ENCODE peak calls at places on chromosomes 7 and 10, in nine cellular contexts. Y is psoas muscle, P is heart left ventricle, I is WTC11, U is breast epithelium, H is nephron progenitor cell, M is cardiac fibroblast, W is fibroblast of lung, X is neural crest cell. A is an unnamed sample.

GRCh38 chr7:100443096-100443840 is 7.0 kb upstream of the PPP1R35 start:
- DNase-seq in P (peak), W (no peak), I (peak), U (peak), M (no peak), H (no peak), Y (no peak), X (no peak), A (no peak)

GRCh38 chr7:139004321-139005075 is 23.3 kb upstream of the KIAA1549 start:
- DNase-seq in W (no peak), I (no peak), H (no peak), P (no peak), Y (no peak), M (no peak), X (no peak), U (no peak), A (no peak)

GRCh38 chr7:101125989-101126650 is 784 bp upstream of the SERPINE1 start:
- DNase-seq in H (no peak), U (no peak), I (no peak), M (peak), Y (peak), X (no peak), P (peak), W (peak), A (no peak)

GRCh38 chr10:59907537-59907917 is 1.2 kb upstream of the CCDC6 start:
- DNase-seq in I (no peak), W (no peak), H (no peak), U (no peak), P (no peak), X (no peak), M (no peak), Y (no peak), A (no peak)

GRCh38 chr7:13181221-13181620 is 493.8 kb downstream of the ARL4A start:
- DNase-seq in X (no peak), Y (no peak), I (no peak), W (peak), M (peak), H (peak), P (no peak), U (no peak), A (no peak)

GRCh38 chr10:87657370-87657769 is 2.3 kb upstream of the PAPSS2 start:
- DNase-seq in H (no peak), U (no peak), I (no peak), W (peak), M (peak), X (no peak), P (no peak), Y (no peak), A (no peak)

GRCh38 chr7:108072739-108073138 is 57.4 kb downstream of the LAMB4 start:
- DNase-seq in P (no peak), I (no peak), X (no peak), H (no peak), M (no peak), U (no peak), W (no peak), Y (no peak), A (no peak)

GRCh38 chr7:88127637-88128290 is 92.1 kb downstream of the SRI start:
- DNase-seq in W (no peak), U (no peak), I (no peak), X (no peak), M (no peak), H (no peak), P (no peak), Y (no peak), A (no peak)

GRCh38 chr10:13317474-13317873 is 17.6 kb upstream of the PHYH start:
- DNase-seq in H (no peak), M (peak), W (no peak), P (peak), X (no peak), Y (no peak), I (no peak), U (no peak), A (peak)

GRCh38 chr10:22219308-22219707 is 1.5 kb upstream of the EBLN1 start:
- DNase-seq in M (no peak), P (no peak), Y (no peak), U (no peak), H (no peak), W (peak), I (no peak), X (no peak), A (no peak)

GRCh38 chr7:151759591-151760042 is 117.3 kb downstream of the PRKAG2 start:
- DNase-seq in M (peak), X (peak), P (no peak), I (peak), H (peak), U (peak), W (peak), Y (peak), A (peak)

GRCh38 chr7:13414661-13415105 is 574.8 kb downstream of the ETV1 start:
- DNase-seq in P (no peak), M (no peak), U (no peak), W (peak), Y (no peak), X (no peak), H (no peak), I (no peak), A (no peak)

GRCh38 chr7:99740573-99741437 is 5.8 kb upstream of the CYP3A7 start:
- DNase-seq in X (no peak), H (no peak), P (no peak), Y (no peak), I (no peak), U (no peak), W (peak), M (peak), A (no peak)

GRCh38 chr10:78944658-78945333 is 124.0 kb upstream of the ZMIZ1 start:
- DNase-seq in P (peak), M (peak), H (no peak), Y (peak), X (no peak), W (peak), I (no peak), U (no peak), A (no peak)
- TF ChIP-seq CTCF in P (no peak), M (no peak), H (no peak), Y (no peak), X (no peak), W (peak), I (no peak), U (no peak), A (no peak)

GRCh38 chr7:70698219-70698832 is 433.6 kb upstream of the GALNT17 start:
- DNase-seq in H (peak), W (peak), Y (no peak), M (peak), P (peak), I (no peak), X (no peak), U (no peak), A (peak)

GRCh38 chr7:70700055-70700934 is 431.6 kb upstream of the GALNT17 start:
- DNase-seq in X (no peak), M (no peak), U (no peak), I (no peak), Y (no peak), H (no peak), W (no peak), P (no peak), A (no peak)

GRCh38 chr7:70703785-70704184 is 428.2 kb upstream of the GALNT17 start:
- DNase-seq in H (no peak), W (no peak), I (no peak), P (no peak), Y (no peak), X (no peak), M (no peak), U (no peak), A (no peak)

GRCh38 chr7:70700935-70701425 is 431.0 kb upstream of the GALNT17 start:
- DNase-seq in X (no peak), I (no peak), M (no peak), P (no peak), W (no peak), U (no peak), Y (no peak), H (peak), A (no peak)

GRCh38 chr7:70701487-70701886 is 430.5 kb upstream of the GALNT17 start:
- DNase-seq in X (no peak), W (no peak), Y (no peak), I (no peak), U (no peak), M (no peak), P (no peak), H (no peak), A (no peak)
- TF ChIP-seq CTCF in X (no peak), W (no peak), Y (no peak), I (no peak), U (no peak), M (no peak), P (no peak), H (no peak), A (no peak)

GRCh38 chr10:50416181-50416824 is 165.0 kb upstream of the ASAH2 start:
- DNase-seq in H (no peak), W (no peak), P (no peak), Y (no peak), X (no peak), U (no peak), I (no peak), M (peak), A (no peak)
- TF ChIP-seq CTCF in H (no peak), W (no peak), P (no peak), Y (no peak), X (peak), U (no peak), I (no peak), M (peak), A (no peak)

GRCh38 chr10:96266118-96266770 is 5.1 kb downstream of the BLNK start:
- DNase-seq in I (no peak), U (no peak), X (no peak), P (no peak), Y (no peak), W (no peak), M (no peak), H (no peak), A (no peak)
- TF ChIP-seq CTCF in I (no peak), U (no peak), X (no peak), P (no peak), Y (no peak), W (no peak), M (no peak), H (no peak), A (no peak)

GRCh38 chr7:2622869-2623697 is 8.7 kb upstream of the TTYH3 start:
- DNase-seq in I (no peak), Y (no peak), X (no peak), U (no peak), W (no peak), M (no peak), H (no peak), P (no peak), A (no peak)
- TF ChIP-seq CTCF in I (no peak), Y (no peak), X (no peak), U (no peak), W (no peak), M (no peak), H (no peak), P (no peak), A (no peak)

A was measured in endothelial cell.